ENCODE peak calls at places on chromosomes 4 and X, in ten cellular contexts. K is ovary, W is astrocyte of the spinal cord, A is Peyer's patch, B is Caco-2, R is GM23248, M is fibroblast of mammary gland, X is RWPE2, Z is lower lobe of right lung, E is neural progenitor cell. J is an unnamed sample.

GRCh38 chr4:152100378-152101201 is 339.8 kb upstream of the GATB start:
- DNase-seq in E (no peak), K (no peak), W (no peak), X (no peak), M (no peak), Z (no peak), R (no peak), B (no peak), A (no peak), J (no peak)

GRCh38 chrX:8190341-8190830 is 19.3 kb upstream of the VCX2 start:
- DNase-seq in K (no peak), X (no peak), Z (no peak), A (no peak), R (no peak), W (no peak), B (no peak), E (no peak), M (no peak), J (no peak)

GRCh38 chrX:146477341-146477740 is 332.2 kb upstream of the CXorf51B start:
- DNase-seq in X (no peak), K (no peak), W (no peak), Z (no peak), E (no peak), M (no peak), A (no peak), R (no peak), B (no peak), J (no peak)

GRCh38 chr4:55347610-55348228 is 1.7 kb downstream of the SRD5A3 start:
- DNase-seq in M (peak), B (no peak), W (no peak), K (no peak), E (no peak), R (peak), X (no peak), Z (no peak), A (no peak), J (no peak)

GRCh38 chr4:126441173-126441810 is 1126.5 kb downstream of the FAT4 start:
- DNase-seq in E (no peak), B (no peak), R (peak), W (no peak), K (no peak), X (no peak), Z (no peak), A (no peak), M (no peak), J (no peak)

GRCh38 chr4:153748378-153748777 is 11.4 kb downstream of the RNF175 start:
- DNase-seq in B (no peak), M (peak), R (peak), Z (no peak), K (no peak), X (peak), E (no peak), A (no peak), W (peak), J (peak)

GRCh38 chr4:120821986-120822385 is 100.5 kb downstream of the PRDM5 start:
- DNase-seq in W (no peak), M (no peak), A (no peak), E (no peak), R (no peak), B (no peak), K (no peak), X (no peak), Z (no peak), J (no peak)

GRCh38 chrX:133570549-133570948 is 155.3 kb upstream of the GPC4 start:
- DNase-seq in K (no peak), Z (no peak), B (no peak), R (peak), M (peak), E (no peak), A (no peak), X (no peak), W (peak), J (peak)

GRCh38 chr4:117227925-117228324 is 142.5 kb upstream of the TRAM1L1 start:
- DNase-seq in Z (no peak), M (no peak), K (no peak), W (no peak), X (no peak), A (no peak), E (no peak), B (no peak), R (no peak), J (no peak)

GRCh38 chr4:119010909-119011606 is 122.4 kb downstream of the SYNPO2 start:
- DNase-seq in M (peak), A (no peak), X (no peak), W (no peak), B (no peak), E (no peak), R (no peak), K (no peak), Z (peak), J (peak)

GRCh38 chr4:150600821-150601445 is 19.0 kb downstream of the MAB21L2 start:
- DNase-seq in E (no peak), A (no peak), W (no peak), B (no peak), X (no peak), R (no peak), M (no peak), Z (no peak), K (no peak), J (no peak)

GRCh38 chrX:82648062-82648461 is 860.0 kb upstream of the POU3F4 start:
- DNase-seq in M (no peak), R (no peak), E (no peak), K (no peak), Z (no peak), B (no peak), A (no peak), X (no peak), W (peak), J (no peak)

GRCh38 chr4:95220205-95221175 is 328.3 kb downstream of the UNC5C start:
- DNase-seq in Z (no peak), W (no peak), A (no peak), R (no peak), M (no peak), B (peak), X (no peak), K (no peak), E (no peak), J (no peak)

GRCh38 chrX:63784902-63785692 is at the start of gene ARHGEF9:
- DNase-seq in B (no peak), W (no peak), X (no peak), Z (no peak), A (peak), R (peak), E (peak), K (peak), M (no peak), J (peak)

GRCh38 chrX:153727108-153727931 is 2.7 kb downstream of the ABCD1 start:
- DNase-seq in A (peak), R (peak), M (no peak), B (no peak), E (no peak), K (no peak), Z (peak), X (no peak), W (peak), J (peak)
- H3K4me3 ChIP-seq in A (peak), R (peak), M (no peak), B (no peak), E (peak), K (peak), Z (peak), X (no peak), W (peak), J (peak)

GRCh38 chr4:26787461-26788340 is 72.9 kb upstream of the STIM2 start:
- DNase-seq in E (peak), W (peak), R (peak), M (peak), K (peak), B (no peak), A (peak), X (peak), Z (no peak), J (peak)
- H3K4me3 ChIP-seq in E (no peak), W (no peak), R (no peak), M (no peak), K (no peak), B (no peak), A (no peak), X (no peak), Z (no peak), J (no peak)

GRCh38 chr4:26912810-26913209 is 52.2 kb downstream of the STIM2 start:
- DNase-seq in B (no peak), W (no peak), Z (no peak), E (peak), M (no peak), R (no peak), A (no peak), K (peak), X (no peak), J (no peak)

GRCh38 chr4:26912069-26912468 is 51.4 kb downstream of the STIM2 start:
- DNase-seq in B (no peak), M (peak), Z (no peak), R (peak), E (no peak), W (no peak), A (no peak), K (no peak), X (no peak), J (no peak)

GRCh38 chr4:26907731-26908599 is 47.3 kb downstream of the STIM2 start:
- DNase-seq in Z (no peak), W (no peak), M (no peak), R (peak), E (no peak), X (no peak), K (no peak), B (no peak), A (no peak), J (no peak)

GRCh38 chr4:26909369-26909768 is 48.7 kb downstream of the STIM2 start:
- DNase-seq in K (no peak), R (no peak), M (no peak), W (peak), Z (no peak), X (no peak), E (no peak), B (no peak), A (no peak), J (no peak)

DNA sequence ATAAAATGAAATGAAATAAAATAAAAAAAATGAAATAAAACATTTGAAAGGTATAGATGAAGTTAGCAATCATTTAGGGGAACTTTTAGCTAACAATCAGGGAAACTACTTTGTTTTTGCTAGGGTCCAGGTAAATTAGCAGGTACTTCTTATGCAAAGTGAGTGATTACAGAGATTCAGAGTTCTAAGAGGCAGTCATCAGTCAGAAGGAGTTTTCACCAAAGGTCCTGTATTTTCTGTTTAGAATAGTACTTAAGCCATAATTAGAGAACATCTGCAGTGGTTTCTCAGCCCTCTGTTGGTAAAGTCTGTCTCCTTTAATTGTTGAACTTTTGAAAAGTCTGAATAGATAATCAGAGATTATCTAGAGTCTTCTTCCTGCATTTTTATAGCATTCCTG is 50.6 kb downstream of the STIM2 start:
- DNase-seq in R (no peak), K (no peak), B (no peak), M (no peak), Z (no peak), X (no peak), E (no peak), A (no peak), W (no peak), J (no peak)
- H3K4me3 ChIP-seq in R (no peak), K (no peak), B (no peak), M (no peak), Z (no peak), X (no peak), E (no peak), A (no peak), W (no peak), J (no peak)

GRCh38 chr4:63580796-63581475 is 828.3 kb downstream of the TECRL start:
- DNase-seq in X (no peak), B (no peak), Z (no peak), E (no peak), A (no peak), K (no peak), R (no peak), W (no peak), M (no peak), J (no peak)

GRCh38 chr4:63578383-63578782 is 830.9 kb downstream of the TECRL start:
- DNase-seq in E (no peak), R (peak), Z (no peak), W (no peak), X (no peak), M (no peak), B (no peak), A (no peak), K (no peak), J (no peak)

GRCh38 chr4:63582997-63583396 is 826.3 kb downstream of the TECRL start:
- DNase-seq in E (no peak), M (no peak), R (no peak), W (no peak), X (no peak), B (no peak), Z (no peak), A (no peak), K (no peak), J (no peak)

GRCh38 chr4:63583561-63583960 is 825.7 kb downstream of the TECRL start:
- DNase-seq in Z (no peak), B (no peak), A (no peak), M (no peak), R (no peak), K (no peak), X (no peak), E (no peak), W (no peak), J (no peak)
- H3K4me3 ChIP-seq in Z (no peak), B (no peak), A (no peak), M (no peak), R (no peak), K (no peak), X (no peak), E (no peak), W (no peak), J (no peak)

DNA sequence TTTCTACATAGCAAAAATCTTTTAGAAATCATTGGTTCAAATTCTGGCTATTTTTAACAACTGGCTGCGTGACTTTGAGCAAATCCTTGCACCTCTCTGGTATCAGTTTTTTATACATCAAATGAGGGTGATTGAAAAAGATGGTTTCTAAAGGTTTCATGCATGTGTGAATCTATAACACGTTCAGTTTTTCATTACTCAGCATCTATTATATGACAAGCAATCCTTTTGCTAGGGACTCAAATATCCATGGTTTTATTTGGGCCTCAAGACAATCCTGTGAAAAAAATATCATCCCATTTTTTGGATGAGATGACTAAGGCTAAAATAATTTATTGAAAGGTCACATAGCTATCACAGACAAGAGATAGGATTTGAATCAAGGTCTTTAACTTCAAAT is 884 bp downstream of the HEPH start:
- DNase-seq in E (no peak), K (no peak), A (no peak), M (no peak), X (no peak), W (no peak), R (no peak), B (no peak), Z (no peak), J (no peak)
- H3K4me3 ChIP-seq in E (peak), K (peak), A (no peak), M (peak), X (no peak), W (peak), R (peak), B (no peak), Z (peak), J (no peak)

GRCh38 chrX:45801554-45801953 is 600.9 kb upstream of the DIPK2B start:
- DNase-seq in X (no peak), W (peak), E (peak), B (no peak), Z (no peak), M (peak), A (no peak), R (peak), K (no peak), J (no peak)
- H3K4me3 ChIP-seq in X (no peak), W (no peak), E (no peak), B (no peak), Z (no peak), M (peak), A (no peak), R (peak), K (no peak), J (no peak)

J was measured in MG63.